ENCODE peak calls at places on chromosome 9, in seven cellular contexts. One of them, this sample, is unnamed.

GRCh38 chr9:129798973-129799372 is 4.0 kb upstream of the TOR1B start:
- DNase-seq in H1: no peak
- DNase-seq in HepG2: peak
- DNase-seq in K562: no peak
- DNase-seq in HCT116: no peak
- DNase-seq in GM12878: no peak
- DNase-seq in SK-N-SH: no peak
- DNase-seq in this sample: no peak

GRCh38 chr9:124894741-124895170 is 32.8 kb downstream of the ARPC5L start:
- DNase-seq in HepG2: peak
- DNase-seq in SK-N-SH: no peak
- DNase-seq in GM12878: no peak
- DNase-seq in H1: no peak
- DNase-seq in K562: peak
- DNase-seq in HCT116: peak
- DNase-seq in this sample: peak

GRCh38 chr9:136666364-136667216 is 3.9 kb downstream of the EGFL7 start:
- DNase-seq in HCT116: no peak
- DNase-seq in K562: peak
- DNase-seq in H1: no peak
- DNase-seq in SK-N-SH: no peak
- DNase-seq in HepG2: no peak
- DNase-seq in GM12878: no peak
- DNase-seq in this sample: peak

GRCh38 chr9:116791314-116791713 is 104.2 kb downstream of the TRIM32 start:
- DNase-seq in K562: no peak
- DNase-seq in HCT116: no peak
- DNase-seq in H1: no peak
- DNase-seq in HepG2: no peak
- DNase-seq in GM12878: no peak
- DNase-seq in SK-N-SH: no peak
- DNase-seq in this sample: no peak

GRCh38 chr9:1979815-1980367 is 35.3 kb upstream of the SMARCA2 start:
- DNase-seq in HepG2: no peak
- DNase-seq in K562: no peak
- DNase-seq in H1: no peak
- DNase-seq in HCT116: no peak
- DNase-seq in GM12878: peak
- DNase-seq in SK-N-SH: no peak
- DNase-seq in this sample: no peak

GRCh38 chr9:97972753-97973152 is 10.4 kb upstream of the ANP32B start:
- DNase-seq in HepG2: no peak
- DNase-seq in GM12878: no peak
- DNase-seq in K562: no peak
- DNase-seq in SK-N-SH: no peak
- DNase-seq in HCT116: no peak
- DNase-seq in H1: no peak
- DNase-seq in this sample: no peak

GRCh38 chr9:133658442-133659431 is 22.6 kb downstream of the DBH start:
- DNase-seq in GM12878: no peak
- DNase-seq in K562: peak
- DNase-seq in HCT116: peak
- DNase-seq in HepG2: peak
- DNase-seq in H1: no peak
- DNase-seq in SK-N-SH: no peak
- DNase-seq in this sample: peak

GRCh38 chr9:69671291-69671903 is 774 bp downstream of the APBA1 start:
- DNase-seq in GM12878: no peak
- DNase-seq in SK-N-SH: no peak
- DNase-seq in K562: no peak
- DNase-seq in HCT116: no peak
- DNase-seq in H1: no peak
- DNase-seq in HepG2: no peak
- DNase-seq in this sample: no peak

GRCh38 chr9:116693233-116693731 is 6.2 kb downstream of the TRIM32 start:
- DNase-seq in K562: no peak
- DNase-seq in SK-N-SH: no peak
- DNase-seq in GM12878: no peak
- DNase-seq in HCT116: no peak
- DNase-seq in HepG2: no peak
- DNase-seq in H1: no peak
- DNase-seq in this sample: peak

GRCh38 chr9:967851-968641 is 8.4 kb upstream of the DMRT3 start:
- DNase-seq in HCT116: no peak
- DNase-seq in K562: no peak
- DNase-seq in SK-N-SH: no peak
- DNase-seq in HepG2: no peak
- DNase-seq in H1: no peak
- DNase-seq in GM12878: no peak
- DNase-seq in this sample: peak

GRCh38 chr9:86868611-86869010 is 78.7 kb downstream of the GAS1 start:
- DNase-seq in HCT116: no peak
- DNase-seq in HepG2: no peak
- DNase-seq in GM12878: no peak
- DNase-seq in H1: no peak
- DNase-seq in K562: no peak
- DNase-seq in SK-N-SH: no peak
- DNase-seq in this sample: no peak

GRCh38 chr9:23754551-23754950 is 71.5 kb downstream of the ELAVL2 start:
- DNase-seq in HepG2: no peak
- DNase-seq in HCT116: no peak
- DNase-seq in GM12878: no peak
- DNase-seq in K562: no peak
- DNase-seq in H1: no peak
- DNase-seq in SK-N-SH: no peak
- DNase-seq in this sample: no peak

GRCh38 chr9:20898885-20899554 is 132.4 kb downstream of the HACD4 start:
- DNase-seq in K562: no peak
- DNase-seq in H1: no peak
- DNase-seq in HepG2: no peak
- DNase-seq in HCT116: no peak
- DNase-seq in GM12878: no peak
- DNase-seq in SK-N-SH: peak
- DNase-seq in this sample: no peak

GRCh38 chr9:129006328-129007034 is 21.6 kb downstream of the SH3GLB2 start:
- DNase-seq in HCT116: peak
- DNase-seq in H1: peak
- DNase-seq in HepG2: peak
- DNase-seq in K562: peak
- DNase-seq in GM12878: no peak
- DNase-seq in SK-N-SH: peak
- DNase-seq in this sample: peak

GRCh38 chr9:83199240-83199639 is 136.3 kb upstream of the RASEF start:
- DNase-seq in K562: no peak
- DNase-seq in HepG2: peak
- DNase-seq in GM12878: no peak
- DNase-seq in HCT116: peak
- DNase-seq in SK-N-SH: peak
- DNase-seq in H1: no peak
- DNase-seq in this sample: peak

GRCh38 chr9:115154969-115155534 is 37.1 kb upstream of the TNC start:
- DNase-seq in HepG2: no peak
- DNase-seq in GM12878: no peak
- DNase-seq in K562: no peak
- DNase-seq in HCT116: no peak
- DNase-seq in H1: no peak
- DNase-seq in SK-N-SH: no peak
- DNase-seq in this sample: no peak

GRCh38 chr9:137454145-137454505 is 5.0 kb downstream of the NSMF start:
- DNase-seq in HepG2: no peak
- DNase-seq in SK-N-SH: peak
- DNase-seq in GM12878: no peak
- DNase-seq in HCT116: no peak
- DNase-seq in H1: no peak
- DNase-seq in K562: peak
- DNase-seq in this sample: no peak

GRCh38 chr9:114899461-114899860 is 30.9 kb downstream of the TNFSF8 start:
- DNase-seq in HepG2: no peak
- DNase-seq in SK-N-SH: no peak
- DNase-seq in K562: no peak
- DNase-seq in HCT116: no peak
- DNase-seq in H1: no peak
- DNase-seq in GM12878: no peak
- DNase-seq in this sample: no peak

GRCh38 chr9:96686638-96687335 is 31.7 kb upstream of the PRXL2C start:
- DNase-seq in K562: no peak
- DNase-seq in HCT116: no peak
- DNase-seq in GM12878: no peak
- DNase-seq in SK-N-SH: peak
- DNase-seq in H1: peak
- DNase-seq in HepG2: no peak
- DNase-seq in this sample: peak

GRCh38 chr9:105837261-105837660 is 142.9 kb downstream of the TMEM38B start:
- DNase-seq in HepG2: no peak
- DNase-seq in HCT116: no peak
- DNase-seq in K562: no peak
- DNase-seq in H1: no peak
- DNase-seq in GM12878: no peak
- DNase-seq in SK-N-SH: no peak
- DNase-seq in this sample: no peak

GRCh38 chr9:33458444-33458843 is 11.1 kb upstream of the AQP3 start:
- DNase-seq in SK-N-SH: no peak
- DNase-seq in HCT116: peak
- DNase-seq in K562: no peak
- DNase-seq in H1: no peak
- DNase-seq in HepG2: peak
- DNase-seq in GM12878: peak
- DNase-seq in this sample: no peak

GRCh38 chr9:113675475-113675941 is 200.6 kb upstream of the ZNF618 start:
- DNase-seq in HepG2: no peak
- DNase-seq in GM12878: no peak
- DNase-seq in K562: peak
- DNase-seq in SK-N-SH: no peak
- DNase-seq in HCT116: no peak
- DNase-seq in H1: no peak
- DNase-seq in this sample: no peak
- TF ChIP-seq JUND in HepG2: no peak
- TF ChIP-seq JUND in GM12878: no peak
- TF ChIP-seq JUND in K562: peak
- TF ChIP-seq JUND in SK-N-SH: peak
- TF ChIP-seq JUND in HCT116: no peak
- TF ChIP-seq JUND in H1: no peak
- TF ChIP-seq JUND in this sample: no peak

GRCh38 chr9:38018964-38019602 is 49.9 kb downstream of the SHB start:
- DNase-seq in H1: no peak
- DNase-seq in SK-N-SH: no peak
- DNase-seq in K562: peak
- DNase-seq in GM12878: no peak
- DNase-seq in HCT116: no peak
- DNase-seq in HepG2: peak
- DNase-seq in this sample: no peak
- TF ChIP-seq JUND in H1: no peak
- TF ChIP-seq JUND in SK-N-SH: peak
- TF ChIP-seq JUND in K562: peak
- TF ChIP-seq JUND in GM12878: no peak
- TF ChIP-seq JUND in HCT116: no peak
- TF ChIP-seq JUND in HepG2: no peak
- TF ChIP-seq JUND in this sample: no peak

GRCh38 chr9:91776409-91777365 is 173.3 kb downstream of the ROR2 start:
- DNase-seq in SK-N-SH: no peak
- DNase-seq in K562: no peak
- DNase-seq in GM12878: no peak
- DNase-seq in HepG2: no peak
- DNase-seq in H1: no peak
- DNase-seq in HCT116: no peak
- DNase-seq in this sample: no peak

GRCh38 chr9:91775708-91776028 is 174.4 kb downstream of the ROR2 start:
- DNase-seq in K562: no peak
- DNase-seq in HepG2: no peak
- DNase-seq in SK-N-SH: no peak
- DNase-seq in HCT116: no peak
- DNase-seq in GM12878: no peak
- DNase-seq in H1: no peak
- DNase-seq in this sample: no peak

GRCh38 chr9:91778031-91778430 is 172.0 kb downstream of the ROR2 start:
- DNase-seq in SK-N-SH: no peak
- DNase-seq in HCT116: no peak
- DNase-seq in K562: no peak
- DNase-seq in H1: no peak
- DNase-seq in HepG2: no peak
- DNase-seq in GM12878: no peak
- DNase-seq in this sample: no peak

GRCh38 chr9:91775011-91775707 is 174.9 kb downstream of the ROR2 start:
- DNase-seq in K562: peak
- DNase-seq in H1: peak
- DNase-seq in GM12878: no peak
- DNase-seq in HCT116: peak
- DNase-seq in SK-N-SH: peak
- DNase-seq in HepG2: peak
- DNase-seq in this sample: peak

DNA sequence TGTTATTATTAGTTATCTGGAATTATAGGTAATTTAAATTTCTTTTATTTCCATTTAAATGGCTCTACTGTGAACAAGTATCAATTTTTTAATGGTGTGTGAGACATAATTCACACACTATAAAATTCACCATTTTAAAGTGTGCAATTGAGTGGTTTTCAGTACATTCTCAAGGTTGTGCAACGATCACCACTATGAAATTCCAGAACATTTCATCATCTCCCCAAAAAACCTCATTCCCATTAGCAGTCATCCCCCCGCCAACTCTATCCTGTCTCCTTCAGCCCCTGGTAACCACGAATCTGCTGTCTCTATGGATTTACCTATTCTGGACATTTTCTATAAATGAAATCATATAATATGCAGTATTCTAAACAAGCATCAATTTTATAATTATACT is 172.6 kb downstream of the ROR2 start:
- DNase-seq in H1: no peak
- DNase-seq in K562: no peak
- DNase-seq in HepG2: no peak
- DNase-seq in GM12878: no peak
- DNase-seq in SK-N-SH: no peak
- DNase-seq in HCT116: no peak
- DNase-seq in this sample: no peak
- TF ChIP-seq JUND in H1: no peak
- TF ChIP-seq JUND in K562: no peak
- TF ChIP-seq JUND in HepG2: no peak
- TF ChIP-seq JUND in GM12878: no peak
- TF ChIP-seq JUND in SK-N-SH: no peak
- TF ChIP-seq JUND in HCT116: no peak
- TF ChIP-seq JUND in this sample: no peak

DNA sequence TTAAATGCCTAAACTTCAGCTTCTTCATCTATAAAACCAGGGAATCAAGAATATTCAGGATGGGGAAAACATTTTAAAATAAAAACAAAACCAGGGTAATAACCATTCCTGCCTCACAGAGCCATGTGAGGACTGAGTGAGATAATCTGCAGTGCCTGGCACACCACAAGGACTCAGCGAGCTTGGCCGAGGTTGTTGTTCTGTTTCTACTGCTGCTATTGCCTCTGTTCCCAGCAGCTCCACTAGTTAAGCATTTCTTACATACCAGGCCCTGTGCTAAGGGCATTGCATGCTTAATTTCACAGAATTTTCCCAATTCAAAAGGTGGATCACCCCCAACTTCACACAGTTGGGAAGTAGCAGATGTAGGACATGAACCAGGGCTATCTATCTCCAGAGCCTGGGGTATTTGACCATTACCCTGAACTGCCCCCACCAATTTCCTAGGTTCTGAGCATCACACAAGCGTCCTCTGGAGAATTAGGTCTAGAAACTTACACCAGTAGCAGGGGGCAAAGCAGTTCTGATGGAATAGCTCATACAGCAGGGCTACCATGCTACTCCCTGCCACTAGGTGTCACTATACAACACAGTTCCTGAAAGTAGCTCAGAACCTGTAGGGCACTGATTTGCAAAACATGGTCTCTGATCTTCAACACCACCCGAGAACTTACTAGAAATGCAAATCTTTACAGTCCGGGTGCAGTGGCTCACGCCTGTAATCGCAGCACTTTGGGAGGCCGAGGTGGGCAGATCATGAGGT is 74.3 kb downstream of the LRSAM1 start:
- DNase-seq in HCT116: peak
- DNase-seq in K562: peak
- DNase-seq in HepG2: peak
- DNase-seq in SK-N-SH: no peak
- DNase-seq in H1: no peak
- DNase-seq in GM12878: no peak
- DNase-seq in this sample: peak
- TF ChIP-seq JUND in HCT116: no peak
- TF ChIP-seq JUND in K562: no peak
- TF ChIP-seq JUND in HepG2: no peak
- TF ChIP-seq JUND in SK-N-SH: no peak
- TF ChIP-seq JUND in H1: no peak
- TF ChIP-seq JUND in GM12878: no peak
- TF ChIP-seq JUND in this sample: no peak